ENCODE peak calls at places on chromosomes 5 and 9, in seven cellular contexts. P, L, Y, Z, I, C and N are unnamed samples.

GRCh38 chr9:124869986-124870560 is 8.1 kb downstream of the ARPC5L start:
- DNase-seq in P (no peak), L (peak; percentile 37), Y (no peak), Z (no peak), I (no peak), C (no peak), N (peak; percentile 52)

GRCh38 chr5:168578006-168578405 is 1.2 kb downstream of the PANK3 start:
- DNase-seq in P (no peak), L (peak; percentile 37), Y (no peak), Z (no peak), I (no peak), C (peak; percentile 25), N (peak; percentile 28)

GRCh38 chr5:14168139-14168792 is 25.1 kb downstream of the TRIO start:
- DNase-seq in P (no peak), L (peak; percentile 51), Y (no peak), Z (no peak), I (no peak), C (no peak), N (peak; percentile 65)

GRCh38 chr5:15002791-15003190 is 131.2 kb upstream of the ANKH start:
- DNase-seq in P (no peak), L (no peak), Y (no peak), Z (no peak), I (no peak), C (no peak), N (no peak)

GRCh38 chr9:129774791-129775149 is 21.9 kb upstream of the PTGES start:
- DNase-seq in P (no peak), L (no peak), Y (no peak), Z (peak; percentile 48), I (no peak), C (no peak), N (no peak)

GRCh38 chr9:133370680-133371079 is 5.2 kb downstream of the SURF4 start:
- DNase-seq in P (no peak), L (no peak), Y (no peak), Z (no peak), I (no peak), C (no peak), N (no peak)

GRCh38 chr9:90767523-90768100 is 34.0 kb upstream of the SYK start:
- DNase-seq in P (peak; percentile 30), L (no peak), Y (no peak), Z (no peak), I (no peak), C (no peak), N (no peak)

GRCh38 chr5:56737002-56737621 is 78.2 kb upstream of the MAP3K1 start:
- DNase-seq in P (no peak), L (peak; percentile 75), Y (no peak), Z (no peak), I (no peak), C (no peak), N (peak; percentile 75)

GRCh38 chr9:124282442-124283231 is 24.9 kb downstream of the NEK6 start:
- DNase-seq in P (no peak), L (peak; percentile 79), Y (no peak), Z (no peak), I (no peak), C (no peak), N (peak; percentile 50)

GRCh38 chr5:1846583-1846982 is 36.1 kb downstream of the IRX4 start:
- DNase-seq in P (no peak), L (no peak), Y (no peak), Z (no peak), I (no peak), C (no peak), N (no peak)

GRCh38 chr9:79465171-79465570 is 106.6 kb upstream of the TLE4 start:
- DNase-seq in P (peak; percentile 13), L (no peak), Y (no peak), Z (no peak), I (no peak), C (no peak), N (no peak)

GRCh38 chr9:135330307-135330631 is 149.3 kb upstream of the PPP1R26 start:
- DNase-seq in P (no peak), L (no peak), Y (no peak), Z (no peak), I (no peak), C (no peak), N (no peak)

GRCh38 chr5:126403871-126404270 is 19.3 kb upstream of the GRAMD2B start:
- DNase-seq in P (no peak), L (peak; percentile 37), Y (no peak), Z (no peak), I (no peak), C (no peak), N (no peak)

GRCh38 chr9:20683351-20684034 is 566 bp upstream of the FOCAD start:
- DNase-seq in P (peak; percentile 63), L (peak; percentile 70), Y (no peak), Z (no peak), I (no peak), C (peak; percentile 87), N (peak; percentile 91)

GRCh38 chr5:57338068-57338848 is 144.4 kb downstream of the ACTBL2 start:
- DNase-seq in P (peak; percentile 71), L (no peak), Y (no peak), Z (peak; percentile 49), I (no peak), C (no peak), N (no peak)

GRCh38 chr9:137232101-137232500 is 1.4 kb downstream of the SLC34A3 start:
- DNase-seq in P (no peak), L (no peak), Y (no peak), Z (no peak), I (no peak), C (no peak), N (no peak)

GRCh38 chr5:2008851-2009629 is 126.3 kb upstream of the IRX4 start:
- DNase-seq in P (no peak), L (no peak), Y (no peak), Z (no peak), I (no peak), C (no peak), N (no peak)

GRCh38 chr9:98501776-98502175 is 207.0 kb downstream of the GABBR2 start:
- DNase-seq in P (no peak), L (no peak), Y (no peak), Z (peak; percentile 23), I (no peak), C (peak; percentile 36), N (no peak)

GRCh38 chr9:110864011-110864410 is 174.3 kb downstream of the LPAR1 start:
- DNase-seq in P (no peak), L (no peak), Y (no peak), Z (no peak), I (no peak), C (peak; percentile 17), N (no peak)

GRCh38 chr9:110875275-110875674 is 163.0 kb downstream of the LPAR1 start:
- DNase-seq in P (peak; percentile 74), L (no peak), Y (peak; percentile 44), Z (peak; percentile 83), I (no peak), C (no peak), N (no peak)

GRCh38 chr9:110871736-110872135 is 166.5 kb downstream of the LPAR1 start:
- DNase-seq in P (no peak), L (no peak), Y (no peak), Z (no peak), I (no peak), C (no peak), N (no peak)

DNA sequence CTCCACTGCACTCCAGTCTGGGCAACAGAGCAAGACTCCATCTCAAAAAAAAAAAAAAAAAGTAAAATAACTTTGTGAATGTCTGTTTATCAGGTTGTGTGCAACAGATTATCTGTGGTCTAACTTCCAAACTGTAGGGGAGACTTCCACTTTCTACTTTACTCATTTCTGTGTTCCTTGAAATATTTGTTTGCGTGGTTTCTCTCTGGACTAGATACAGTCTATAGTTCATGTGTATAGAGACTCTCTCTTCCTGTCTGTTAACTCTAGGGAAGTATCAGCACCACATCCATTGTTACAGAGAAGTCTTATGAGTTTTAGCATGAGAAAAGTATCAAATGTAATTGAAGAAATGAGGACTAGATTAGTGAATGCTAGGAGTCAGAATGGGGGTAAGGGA is 168.3 kb downstream of the LPAR1 start:
- DNase-seq in P (no peak), L (no peak), Y (no peak), Z (no peak), I (no peak), C (no peak), N (no peak)
- H4K8ac ChIP-seq in P (no peak overlapping the region), L (no peak overlapping the region), Y (no peak overlapping the region), Z (no peak overlapping the region), I (no peak overlapping the region), C (no peak overlapping the region), N (no peak overlapping the region)

DNA sequence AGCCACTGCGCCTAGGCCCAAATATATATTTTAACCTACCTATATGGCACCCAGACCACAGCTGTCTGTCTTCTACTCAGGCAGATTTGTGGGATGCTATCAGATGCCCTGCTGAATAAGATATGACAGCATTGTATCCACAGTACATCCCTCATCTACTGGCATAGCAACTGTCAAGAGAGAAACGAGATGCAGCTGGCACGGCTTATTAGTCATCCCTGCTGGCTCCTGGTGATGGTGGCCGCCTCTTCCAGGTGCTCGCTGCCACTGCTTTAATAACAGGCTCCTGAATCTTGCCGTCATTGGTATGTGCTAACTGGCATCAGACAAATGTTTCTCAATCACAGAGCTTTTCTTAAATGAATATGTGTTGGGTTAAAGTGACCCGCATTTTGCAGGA is 34.0 kb downstream of the B4GALT1 start:
- DNase-seq in P (no peak), L (no peak), Y (no peak), Z (no peak), I (no peak), C (peak; percentile 72), N (no peak)
- H3K27ac ChIP-seq in P (no peak overlapping the region), L (no peak overlapping the region), Y (no peak overlapping the region), Z (no peak overlapping the region), I (no peak overlapping the region), C (no peak overlapping the region), N (no peak overlapping the region)

GRCh38 chr5:31995714-31996113 is 178.4 kb downstream of the GOLPH3 start:
- DNase-seq in P (no peak), L (no peak), Y (no peak), Z (no peak), I (no peak), C (no peak), N (no peak)

GRCh38 chr5:31996909-31997308 is 177.2 kb downstream of the GOLPH3 start:
- DNase-seq in P (no peak), L (no peak), Y (no peak), Z (no peak), I (no peak), C (no peak), N (no peak)

GRCh38 chr5:31993182-31993961 is 180.7 kb downstream of the GOLPH3 start:
- DNase-seq in P (no peak), L (peak; percentile 50), Y (no peak), Z (no peak), I (no peak), C (no peak), N (peak; percentile 22)

GRCh38 chr5:31992377-31992776 is 181.7 kb downstream of the GOLPH3 start:
- DNase-seq in P (no peak), L (no peak), Y (no peak), Z (no peak), I (no peak), C (no peak), N (no peak)

GRCh38 chr5:31995011-31995410 is 179.1 kb downstream of the GOLPH3 start:
- DNase-seq in P (no peak), L (no peak), Y (no peak), Z (no peak), I (no peak), C (no peak), N (no peak)
- H3K4me1 ChIP-seq in P (no peaks in the 10 kb centered on the region), L (peaks cover 10% of the 10 kb centered on the region), Y (peaks cover 5% of the 10 kb centered on the region), Z (peaks cover 17% of the 10 kb centered on the region), I (no peaks in the 10 kb centered on the region), C (no peaks in the 10 kb centered on the region), N (peaks cover 12% of the 10 kb centered on the region)

DNA sequence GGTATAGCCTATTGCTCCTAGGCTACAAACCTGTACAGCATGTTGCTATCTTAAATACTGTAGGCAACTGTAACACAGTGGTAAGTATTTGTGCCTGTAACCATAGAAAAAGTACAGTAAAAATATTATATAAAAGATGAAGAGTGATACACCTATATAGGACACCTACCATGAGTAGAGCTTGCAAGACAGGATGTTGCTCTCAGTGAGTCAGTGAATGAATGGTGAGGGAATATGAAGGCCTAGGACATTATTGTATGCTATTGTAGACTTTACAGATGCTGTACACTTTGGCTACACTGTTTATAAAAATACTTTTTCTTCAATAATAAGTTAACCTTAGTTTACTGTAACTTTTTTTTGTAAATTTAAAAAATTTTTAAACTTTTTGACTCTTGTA is 66.1 kb upstream of the C5orf46 start:
- DNase-seq in P (no peak), L (no peak), Y (no peak), Z (no peak), I (no peak), C (no peak), N (no peak)
- H4K8ac ChIP-seq in P (no peak overlapping the region), L (no peak overlapping the region), Y (no peak overlapping the region), Z (no peak overlapping the region), I (no peak overlapping the region), C (no peak overlapping the region), N (no peak overlapping the region)